ENCODE peak calls at places on chromosome 10, in six cellular contexts. One of them, this sample, is unnamed.

GRCh38 chr10:128178319-128178937 is 52.2 kb upstream of the MKI67 start:
- DNase-seq in EH: peak
- DNase-seq in HuH-7.5: no peak
- DNase-seq in hepatocyte: peak
- DNase-seq in astrocyte: no peak
- DNase-seq in ELF-1: peak
- DNase-seq in this sample: peak

GRCh38 chr10:120422459-120422858 is 34.6 kb upstream of the PLPP4 start:
- DNase-seq in EH: peak
- DNase-seq in HuH-7.5: no peak
- DNase-seq in hepatocyte: peak
- DNase-seq in astrocyte: peak
- DNase-seq in ELF-1: peak
- DNase-seq in this sample: peak

GRCh38 chr10:90712529-90712928 is 145.3 kb downstream of the HTR7 start:
- DNase-seq in EH: no peak
- DNase-seq in HuH-7.5: no peak
- DNase-seq in hepatocyte: no peak
- DNase-seq in astrocyte: no peak
- DNase-seq in ELF-1: no peak
- DNase-seq in this sample: no peak

GRCh38 chr10:131762789-131763696 is 137.8 kb upstream of the PPP2R2D start:
- DNase-seq in EH: no peak
- DNase-seq in HuH-7.5: no peak
- DNase-seq in hepatocyte: no peak
- DNase-seq in astrocyte: no peak
- DNase-seq in ELF-1: peak
- DNase-seq in this sample: no peak

GRCh38 chr10:69684020-69684980 is 54.3 kb downstream of the FAM241B start:
- DNase-seq in EH: peak
- DNase-seq in HuH-7.5: no peak
- DNase-seq in hepatocyte: peak
- DNase-seq in astrocyte: peak
- DNase-seq in ELF-1: peak
- DNase-seq in this sample: peak

GRCh38 chr10:131207584-131208532 is 103.7 kb downstream of the TCERG1L start:
- DNase-seq in EH: no peak
- DNase-seq in HuH-7.5: no peak
- DNase-seq in hepatocyte: no peak
- DNase-seq in astrocyte: no peak
- DNase-seq in ELF-1: no peak
- DNase-seq in this sample: no peak

GRCh38 chr10:37930423-37930822 is 46.0 kb downstream of the ZNF25 start:
- DNase-seq in EH: no peak
- DNase-seq in HuH-7.5: no peak
- DNase-seq in hepatocyte: no peak
- DNase-seq in astrocyte: no peak
- DNase-seq in ELF-1: no peak
- DNase-seq in this sample: no peak

GRCh38 chr10:119803264-119803663 is 69.4 kb downstream of the MCMBP start:
- DNase-seq in EH: peak
- DNase-seq in HuH-7.5: no peak
- DNase-seq in hepatocyte: no peak
- DNase-seq in astrocyte: peak
- DNase-seq in ELF-1: no peak
- DNase-seq in this sample: peak

GRCh38 chr10:68594405-68594804 is 34.3 kb downstream of the TET1 start:
- DNase-seq in EH: peak
- DNase-seq in HuH-7.5: no peak
- DNase-seq in hepatocyte: peak
- DNase-seq in astrocyte: peak
- DNase-seq in ELF-1: peak
- DNase-seq in this sample: peak

GRCh38 chr10:121154846-121155245 is 303.7 kb downstream of the WDR11 start:
- DNase-seq in EH: no peak
- DNase-seq in HuH-7.5: no peak
- DNase-seq in hepatocyte: peak
- DNase-seq in astrocyte: peak
- DNase-seq in ELF-1: no peak
- DNase-seq in this sample: peak

GRCh38 chr10:22958338-22958737 is 30.5 kb downstream of the ARMC3 start:
- DNase-seq in EH: peak
- DNase-seq in HuH-7.5: no peak
- DNase-seq in hepatocyte: peak
- DNase-seq in astrocyte: peak
- DNase-seq in ELF-1: no peak
- DNase-seq in this sample: no peak

GRCh38 chr10:123561145-123561448 is 105.1 kb upstream of the GPR26 start:
- DNase-seq in EH: no peak
- DNase-seq in HuH-7.5: no peak
- DNase-seq in hepatocyte: no peak
- DNase-seq in astrocyte: no peak
- DNase-seq in ELF-1: no peak
- DNase-seq in this sample: no peak

GRCh38 chr10:93065675-93066543 is 5.3 kb downstream of the CYP26C1 start:
- DNase-seq in EH: peak
- DNase-seq in HuH-7.5: no peak
- DNase-seq in hepatocyte: no peak
- DNase-seq in astrocyte: no peak
- DNase-seq in ELF-1: no peak
- DNase-seq in this sample: no peak

GRCh38 chr10:103679096-103679790 is 176.1 kb downstream of the SH3PXD2A start:
- DNase-seq in EH: no peak
- DNase-seq in HuH-7.5: no peak
- DNase-seq in hepatocyte: no peak
- DNase-seq in astrocyte: peak
- DNase-seq in ELF-1: peak
- DNase-seq in this sample: peak

GRCh38 chr10:32084484-32084883 is 28.3 kb upstream of the KIF5B start:
- DNase-seq in EH: peak
- DNase-seq in HuH-7.5: no peak
- DNase-seq in hepatocyte: no peak
- DNase-seq in astrocyte: no peak
- DNase-seq in ELF-1: no peak
- DNase-seq in this sample: peak

GRCh38 chr10:23694921-23695824 is 256.3 kb downstream of the OTUD1 start:
- DNase-seq in EH: no peak
- DNase-seq in HuH-7.5: no peak
- DNase-seq in hepatocyte: peak
- DNase-seq in astrocyte: no peak
- DNase-seq in ELF-1: peak
- DNase-seq in this sample: no peak

GRCh38 chr10:52644678-52645434 is 127.7 kb downstream of the MBL2 start:
- DNase-seq in EH: peak
- DNase-seq in HuH-7.5: no peak
- DNase-seq in hepatocyte: peak
- DNase-seq in astrocyte: peak
- DNase-seq in ELF-1: peak
- DNase-seq in this sample: peak

GRCh38 chr10:24617771-24618396 is 105.8 kb downstream of the ARHGAP21 start:
- DNase-seq in EH: peak
- DNase-seq in HuH-7.5: peak
- DNase-seq in hepatocyte: peak
- DNase-seq in astrocyte: peak
- DNase-seq in ELF-1: peak
- DNase-seq in this sample: peak

This sample was measured in RPMI7951.